ENCODE peak calls at places on chromosomes 1 and 21, in seven cellular contexts. One of them, this sample, is unnamed.
A peak's percentile ranks its signal among the peaks of the same experiment; 100 is the strongest.

GRCh38 chr1:173148971-173149370 is 58.2 kb downstream of the TNFSF4 start:
- DNase-seq in adrenal gland: no peak
- DNase-seq in left ventricle myocardium inferior: no peak
- DNase-seq in thoracic aorta: no peak
- DNase-seq in HepG2: no peak
- DNase-seq in spleen: no peak
- DNase-seq in mesendoderm: no peak
- DNase-seq in this sample: no peak

GRCh38 chr1:39866767-39867166 is 16.5 kb downstream of the TRIT1 start:
- DNase-seq in adrenal gland: no peak
- DNase-seq in left ventricle myocardium inferior: no peak
- DNase-seq in thoracic aorta: no peak
- DNase-seq in HepG2: no peak
- DNase-seq in spleen: no peak
- DNase-seq in mesendoderm: no peak
- DNase-seq in this sample: no peak

GRCh38 chr1:239587066-239587465 is 200.7 kb downstream of the CHRM3 start:
- DNase-seq in adrenal gland: no peak
- DNase-seq in left ventricle myocardium inferior: no peak
- DNase-seq in thoracic aorta: no peak
- DNase-seq in HepG2: no peak
- DNase-seq in spleen: no peak
- DNase-seq in mesendoderm: peak; percentile 57
- DNase-seq in this sample: no peak

GRCh38 chr1:201404016-201404598 is 5.0 kb upstream of the LAD1 start:
- DNase-seq in adrenal gland: no peak
- DNase-seq in left ventricle myocardium inferior: no peak
- DNase-seq in thoracic aorta: no peak
- DNase-seq in HepG2: no peak
- DNase-seq in spleen: no peak
- DNase-seq in mesendoderm: no peak
- DNase-seq in this sample: peak; percentile 12

GRCh38 chr1:28516518-28516956 is 10.7 kb downstream of the RCC1 start:
- DNase-seq in adrenal gland: no peak
- DNase-seq in left ventricle myocardium inferior: no peak
- DNase-seq in thoracic aorta: no peak
- DNase-seq in HepG2: no peak
- DNase-seq in spleen: no peak
- DNase-seq in mesendoderm: no peak
- DNase-seq in this sample: no peak

GRCh38 chr1:67988066-67988465 is 62.4 kb downstream of the DIRAS3 start:
- DNase-seq in adrenal gland: no peak
- DNase-seq in left ventricle myocardium inferior: no peak
- DNase-seq in thoracic aorta: no peak
- DNase-seq in HepG2: no peak
- DNase-seq in spleen: no peak
- DNase-seq in mesendoderm: no peak
- DNase-seq in this sample: no peak

GRCh38 chr1:190738321-190738720 is 260.7 kb upstream of the BRINP3 start:
- DNase-seq in adrenal gland: no peak
- DNase-seq in left ventricle myocardium inferior: no peak
- DNase-seq in thoracic aorta: no peak
- DNase-seq in HepG2: no peak
- DNase-seq in spleen: no peak
- DNase-seq in mesendoderm: no peak
- DNase-seq in this sample: no peak

GRCh38 chr1:193281894-193282293 is 95.5 kb upstream of the B3GALT2 start:
- DNase-seq in adrenal gland: no peak
- DNase-seq in left ventricle myocardium inferior: no peak
- DNase-seq in thoracic aorta: no peak
- DNase-seq in HepG2: no peak
- DNase-seq in spleen: no peak
- DNase-seq in mesendoderm: no peak
- DNase-seq in this sample: no peak

GRCh38 chr1:208181259-208181816 is 62.8 kb downstream of the PLXNA2 start:
- DNase-seq in adrenal gland: no peak
- DNase-seq in left ventricle myocardium inferior: no peak
- DNase-seq in thoracic aorta: no peak
- DNase-seq in HepG2: no peak
- DNase-seq in spleen: no peak
- DNase-seq in mesendoderm: no peak
- DNase-seq in this sample: no peak

GRCh38 chr1:34127006-34128000 is 37.7 kb downstream of the CSMD2 start:
- DNase-seq in adrenal gland: no peak
- DNase-seq in left ventricle myocardium inferior: no peak
- DNase-seq in thoracic aorta: no peak
- DNase-seq in HepG2: no peak
- DNase-seq in spleen: no peak
- DNase-seq in mesendoderm: no peak
- DNase-seq in this sample: no peak

GRCh38 chr21:25709684-25710265 is 24.9 kb downstream of the ATP5PF start:
- DNase-seq in adrenal gland: no peak
- DNase-seq in left ventricle myocardium inferior: no peak
- DNase-seq in thoracic aorta: no peak
- DNase-seq in HepG2: no peak
- DNase-seq in spleen: no peak
- DNase-seq in mesendoderm: peak; percentile 68
- DNase-seq in this sample: no peak

GRCh38 chr1:233440952-233441401 is 113.5 kb downstream of the MAP3K21 start:
- DNase-seq in adrenal gland: peak; percentile 29
- DNase-seq in left ventricle myocardium inferior: no peak
- DNase-seq in thoracic aorta: no peak
- DNase-seq in HepG2: peak; percentile 31
- DNase-seq in spleen: no peak
- DNase-seq in mesendoderm: peak; percentile 92
- DNase-seq in this sample: no peak

GRCh38 chr1:23163395-23163794 is 5.3 kb downstream of the LUZP1 start:
- DNase-seq in adrenal gland: no peak
- DNase-seq in left ventricle myocardium inferior: no peak
- DNase-seq in thoracic aorta: no peak
- DNase-seq in HepG2: no peak
- DNase-seq in spleen: no peak
- DNase-seq in mesendoderm: no peak
- DNase-seq in this sample: no peak

GRCh38 chr1:234114648-234115307 is 210.3 kb downstream of the SLC35F3 start:
- DNase-seq in adrenal gland: peak; percentile 42
- DNase-seq in left ventricle myocardium inferior: no peak
- DNase-seq in thoracic aorta: no peak
- DNase-seq in HepG2: peak; percentile 22
- DNase-seq in spleen: no peak
- DNase-seq in mesendoderm: peak; percentile 49
- DNase-seq in this sample: no peak

GRCh38 chr1:63774617-63775417 is 1.0 kb downstream of the ROR1 start:
- DNase-seq in adrenal gland: peak; percentile 31
- DNase-seq in left ventricle myocardium inferior: peak; percentile 43
- DNase-seq in thoracic aorta: no peak
- DNase-seq in HepG2: no peak
- DNase-seq in spleen: peak; percentile 77
- DNase-seq in mesendoderm: peak; percentile 90
- DNase-seq in this sample: peak; percentile 49

GRCh38 chr1:185474440-185475149 is 157.6 kb upstream of the IVNS1ABP start:
- DNase-seq in adrenal gland: no peak
- DNase-seq in left ventricle myocardium inferior: no peak
- DNase-seq in thoracic aorta: no peak
- DNase-seq in HepG2: no peak
- DNase-seq in spleen: no peak
- DNase-seq in mesendoderm: no peak
- DNase-seq in this sample: no peak

GRCh38 chr1:20124451-20125057 is 5.2 kb upstream of the PLA2G2D start:
- DNase-seq in adrenal gland: peak; percentile 67
- DNase-seq in left ventricle myocardium inferior: no peak
- DNase-seq in thoracic aorta: no peak
- DNase-seq in HepG2: no peak
- DNase-seq in spleen: no peak
- DNase-seq in mesendoderm: no peak
- DNase-seq in this sample: no peak

GRCh38 chr1:50110084-50110615 is 1.4 kb downstream of the ELAVL4 start:
- DNase-seq in adrenal gland: no peak
- DNase-seq in left ventricle myocardium inferior: no peak
- DNase-seq in thoracic aorta: no peak
- DNase-seq in HepG2: no peak
- DNase-seq in spleen: no peak
- DNase-seq in mesendoderm: no peak
- DNase-seq in this sample: no peak

GRCh38 chr1:156493154-156493631 is 7.4 kb downstream of the MEF2D start:
- DNase-seq in adrenal gland: peak; percentile 41
- DNase-seq in left ventricle myocardium inferior: no peak
- DNase-seq in thoracic aorta: no peak
- DNase-seq in HepG2: no peak
- DNase-seq in spleen: no peak
- DNase-seq in mesendoderm: no peak
- DNase-seq in this sample: peak; percentile 75

GRCh38 chr1:86419277-86419903 is 4.6 kb upstream of the CLCA2 start:
- DNase-seq in adrenal gland: no peak
- DNase-seq in left ventricle myocardium inferior: no peak
- DNase-seq in thoracic aorta: no peak
- DNase-seq in HepG2: no peak
- DNase-seq in spleen: no peak
- DNase-seq in mesendoderm: peak; percentile 14
- DNase-seq in this sample: no peak

GRCh38 chr1:41662656-41663437 is 178.4 kb upstream of the EDN2 start:
- DNase-seq in adrenal gland: peak; percentile 33
- DNase-seq in left ventricle myocardium inferior: peak; percentile 47
- DNase-seq in thoracic aorta: peak; percentile 55
- DNase-seq in HepG2: no peak
- DNase-seq in spleen: peak; percentile 84
- DNase-seq in mesendoderm: peak; percentile 70
- DNase-seq in this sample: peak; percentile 79

GRCh38 chr1:208604295-208604694 is 360.1 kb upstream of the PLXNA2 start:
- DNase-seq in adrenal gland: no peak
- DNase-seq in left ventricle myocardium inferior: no peak
- DNase-seq in thoracic aorta: no peak
- DNase-seq in HepG2: no peak
- DNase-seq in spleen: no peak
- DNase-seq in mesendoderm: no peak
- DNase-seq in this sample: no peak

DNA sequence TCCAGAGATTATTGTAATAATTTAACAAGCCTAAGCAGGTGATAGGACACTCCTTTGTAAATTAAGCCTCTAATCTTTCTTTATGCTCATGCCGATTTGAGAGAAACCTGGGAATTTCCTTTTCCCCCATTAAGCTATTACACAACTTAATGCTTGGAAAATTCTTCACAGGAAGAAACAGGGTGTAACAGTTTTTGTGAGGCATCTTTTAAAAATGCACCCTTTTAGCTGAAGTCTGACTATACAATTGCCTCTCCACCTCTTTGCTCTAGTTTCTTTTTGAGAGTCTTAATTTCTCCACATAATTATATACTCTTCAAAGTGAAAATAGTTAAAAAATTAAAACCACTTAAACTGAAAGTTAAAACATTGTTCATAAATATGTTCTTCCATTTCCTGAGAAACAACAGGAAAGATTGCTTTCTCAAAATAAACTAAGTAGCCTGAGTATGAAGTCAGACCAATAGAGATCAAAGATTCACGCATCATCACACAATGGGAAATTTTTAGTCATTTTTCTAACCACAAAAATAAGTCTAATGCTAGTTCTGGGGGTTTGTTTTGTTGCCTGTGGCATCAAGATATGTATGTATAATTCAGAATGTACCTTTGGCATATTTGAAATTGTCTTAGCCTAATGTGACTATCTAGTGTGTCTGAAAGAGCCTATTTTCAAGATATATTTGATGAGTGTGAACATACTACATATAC is 34.7 kb downstream of the LRRC8D start:
- DNase-seq in adrenal gland: no peak
- DNase-seq in left ventricle myocardium inferior: no peak
- DNase-seq in thoracic aorta: no peak
- DNase-seq in HepG2: no peak
- DNase-seq in spleen: no peak
- DNase-seq in mesendoderm: no peak
- DNase-seq in this sample: no peak
- H3K4me3 ChIP-seq in adrenal gland: no peak overlapping the region
- H3K4me3 ChIP-seq in left ventricle myocardium inferior: no peak overlapping the region
- H3K4me3 ChIP-seq in thoracic aorta: no peak overlapping the region
- H3K4me3 ChIP-seq in HepG2: no peak overlapping the region
- H3K4me3 ChIP-seq in spleen: no peak overlapping the region
- H3K4me3 ChIP-seq in mesendoderm: no peak overlapping the region
- H3K4me3 ChIP-seq in this sample: no peak overlapping the region

GRCh38 chr1:1204425-1204920 is 1.9 kb downstream of the TNFRSF18 start:
- DNase-seq in adrenal gland: no peak
- DNase-seq in left ventricle myocardium inferior: peak; percentile 6
- DNase-seq in thoracic aorta: no peak
- DNase-seq in HepG2: no peak
- DNase-seq in spleen: no peak
- DNase-seq in mesendoderm: no peak
- DNase-seq in this sample: peak; percentile 25
- H3K27me3 ChIP-seq in adrenal gland: peaks cover 44% of the 10 kb centered on the region
- H3K27me3 ChIP-seq in left ventricle myocardium inferior: peaks cover 71% of the 10 kb centered on the region
- H3K27me3 ChIP-seq in thoracic aorta: peaks cover 4% of the 10 kb centered on the region
- H3K27me3 ChIP-seq in HepG2: peaks cover 71% of the 10 kb centered on the region
- H3K27me3 ChIP-seq in spleen: peaks cover 67% of the 10 kb centered on the region
- H3K27me3 ChIP-seq in mesendoderm: no peaks in the 10 kb centered on the region
- H3K27me3 ChIP-seq in this sample: no peaks in the 10 kb centered on the region

DNA sequence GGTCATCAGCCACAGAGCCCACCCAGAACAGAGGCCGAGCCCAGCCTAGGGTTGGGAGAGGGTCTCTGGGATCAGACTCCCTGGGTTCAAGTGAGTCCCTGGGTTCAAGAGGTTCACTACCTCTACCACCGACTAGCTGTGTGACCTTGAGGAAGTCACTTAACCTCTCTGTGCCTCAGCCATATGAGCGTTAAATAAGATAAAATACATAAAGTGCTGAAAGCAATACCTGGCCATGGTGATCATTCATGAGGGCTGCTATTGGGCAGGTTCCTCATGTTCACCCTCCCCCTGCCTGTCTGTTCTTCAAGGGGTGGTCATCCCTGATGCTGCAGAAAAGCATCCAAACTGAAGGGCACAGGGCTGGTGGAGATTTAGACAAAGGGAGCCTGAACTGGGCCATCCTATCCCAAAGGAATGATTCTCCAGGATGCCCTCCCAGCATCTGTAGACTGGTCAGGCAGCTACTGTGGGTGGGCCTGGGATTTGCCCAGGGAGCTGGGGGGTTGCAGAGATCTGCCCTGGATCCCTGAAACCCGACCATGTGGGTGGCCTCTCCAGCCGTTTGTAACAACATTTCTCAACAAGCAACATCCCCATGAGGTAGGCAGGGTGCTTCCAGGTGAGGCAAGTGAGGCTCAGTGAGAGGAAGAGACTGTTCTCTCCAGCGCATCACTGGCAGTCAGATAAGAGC is 196.6 kb downstream of the MATN1 start:
- DNase-seq in adrenal gland: no peak
- DNase-seq in left ventricle myocardium inferior: no peak
- DNase-seq in thoracic aorta: no peak
- DNase-seq in HepG2: no peak
- DNase-seq in spleen: peak; percentile 43
- DNase-seq in mesendoderm: no peak
- DNase-seq in this sample: no peak
- H3K4me1 ChIP-seq in adrenal gland: peaks cover 17% of the 10 kb centered on the region
- H3K4me1 ChIP-seq in left ventricle myocardium inferior: peaks cover 54% of the 10 kb centered on the region
- H3K4me1 ChIP-seq in thoracic aorta: no peaks in the 10 kb centered on the region
- H3K4me1 ChIP-seq in HepG2: no peaks in the 10 kb centered on the region
- H3K4me1 ChIP-seq in spleen: peaks cover 6% of the 10 kb centered on the region
- H3K4me1 ChIP-seq in mesendoderm: no peaks in the 10 kb centered on the region
- H3K4me1 ChIP-seq in this sample: peaks cover 10% of the 10 kb centered on the region

DNA sequence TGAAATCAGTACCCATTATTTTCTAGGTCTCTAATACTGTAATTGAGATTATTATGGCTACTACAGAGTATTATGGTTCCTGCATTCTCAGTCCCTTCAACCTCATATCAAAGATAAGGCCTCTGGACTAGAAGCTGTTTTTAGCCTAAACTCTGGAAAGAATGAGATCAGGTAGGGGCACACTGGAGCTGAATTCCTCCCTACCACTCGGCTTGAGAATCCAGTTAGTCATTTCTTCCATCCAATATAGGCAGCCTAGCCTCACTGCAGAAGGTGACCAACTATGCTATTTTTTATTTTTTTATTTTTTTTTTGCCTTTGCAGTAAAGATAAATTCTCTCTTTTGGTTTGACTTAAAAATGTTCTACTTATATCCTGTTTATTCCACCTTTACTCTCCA is 8.0 kb upstream of the HAX1 start:
- DNase-seq in adrenal gland: no peak
- DNase-seq in left ventricle myocardium inferior: no peak
- DNase-seq in thoracic aorta: no peak
- DNase-seq in HepG2: no peak
- DNase-seq in spleen: no peak
- DNase-seq in mesendoderm: no peak
- DNase-seq in this sample: no peak
- H3K4me3 ChIP-seq in adrenal gland: no peak overlapping the region
- H3K4me3 ChIP-seq in left ventricle myocardium inferior: no peak overlapping the region
- H3K4me3 ChIP-seq in thoracic aorta: no peak overlapping the region
- H3K4me3 ChIP-seq in HepG2: no peak overlapping the region
- H3K4me3 ChIP-seq in spleen: no peak overlapping the region
- H3K4me3 ChIP-seq in mesendoderm: no peak overlapping the region
- H3K4me3 ChIP-seq in this sample: no peak overlapping the region